ENCODE peak calls at places on chromosome 3, in six cellular contexts. One of them, this sample, is unnamed.

GRCh38 chr3:71582612-71583568 is 638 bp downstream of the FOXP1 start:
- DNase-seq in iPS DF 6.9: no peak
- DNase-seq in transverse colon: peak; percentile 85
- DNase-seq in naive thymus-derived CD4-positive, alpha-beta T cell: peak; percentile 58
- DNase-seq in A673: peak; percentile 58
- DNase-seq in cardiac muscle cell: peak; percentile 88
- DNase-seq in this sample: peak; percentile 84

GRCh38 chr3:135851201-135852061 is 114.1 kb upstream of the PPP2R3A start:
- DNase-seq in iPS DF 6.9: no peak
- DNase-seq in transverse colon: no peak
- DNase-seq in naive thymus-derived CD4-positive, alpha-beta T cell: no peak
- DNase-seq in A673: no peak
- DNase-seq in cardiac muscle cell: no peak
- DNase-seq in this sample: no peak

GRCh38 chr3:177597325-177598109 is 400.2 kb upstream of the TBL1XR1 start:
- DNase-seq in iPS DF 6.9: no peak
- DNase-seq in transverse colon: no peak
- DNase-seq in naive thymus-derived CD4-positive, alpha-beta T cell: peak; percentile 65
- DNase-seq in A673: peak; percentile 85
- DNase-seq in cardiac muscle cell: peak; percentile 17
- DNase-seq in this sample: no peak

GRCh38 chr3:128969993-128970740 is 23.7 kb downstream of the CFAP92 start:
- DNase-seq in iPS DF 6.9: no peak
- DNase-seq in transverse colon: peak; percentile 35
- DNase-seq in naive thymus-derived CD4-positive, alpha-beta T cell: peak; percentile 64
- DNase-seq in A673: peak; percentile 69
- DNase-seq in cardiac muscle cell: peak; percentile 62
- DNase-seq in this sample: no peak

GRCh38 chr3:70281663-70282062 is 30.8 kb downstream of the MDFIC2 start:
- DNase-seq in iPS DF 6.9: no peak
- DNase-seq in transverse colon: no peak
- DNase-seq in naive thymus-derived CD4-positive, alpha-beta T cell: no peak
- DNase-seq in A673: no peak
- DNase-seq in cardiac muscle cell: no peak
- DNase-seq in this sample: no peak

GRCh38 chr3:187717572-187717971 is 15.2 kb upstream of the RTP2 start:
- DNase-seq in iPS DF 6.9: no peak
- DNase-seq in transverse colon: no peak
- DNase-seq in naive thymus-derived CD4-positive, alpha-beta T cell: no peak
- DNase-seq in A673: no peak
- DNase-seq in cardiac muscle cell: no peak
- DNase-seq in this sample: no peak

GRCh38 chr3:134211797-134212196 is 38.9 kb downstream of the RYK start:
- DNase-seq in iPS DF 6.9: no peak
- DNase-seq in transverse colon: no peak
- DNase-seq in naive thymus-derived CD4-positive, alpha-beta T cell: no peak
- DNase-seq in A673: peak; percentile 52
- DNase-seq in cardiac muscle cell: peak; percentile 81
- DNase-seq in this sample: no peak

GRCh38 chr3:51679318-51679717 is 8.3 kb downstream of the TEX264 start:
- DNase-seq in iPS DF 6.9: no peak
- DNase-seq in transverse colon: no peak
- DNase-seq in naive thymus-derived CD4-positive, alpha-beta T cell: no peak
- DNase-seq in A673: no peak
- DNase-seq in cardiac muscle cell: no peak
- DNase-seq in this sample: peak; percentile 19

GRCh38 chr3:195704433-195704999 is 16.3 kb upstream of the MUC20 start:
- DNase-seq in iPS DF 6.9: no peak
- DNase-seq in transverse colon: no peak
- DNase-seq in naive thymus-derived CD4-positive, alpha-beta T cell: no peak
- DNase-seq in A673: no peak
- DNase-seq in cardiac muscle cell: no peak
- DNase-seq in this sample: no peak

GRCh38 chr3:71896751-71897150 is 111.8 kb upstream of the PROK2 start:
- DNase-seq in iPS DF 6.9: no peak
- DNase-seq in transverse colon: no peak
- DNase-seq in naive thymus-derived CD4-positive, alpha-beta T cell: no peak
- DNase-seq in A673: no peak
- DNase-seq in cardiac muscle cell: no peak
- DNase-seq in this sample: no peak

GRCh38 chr3:634511-634910 is 437.9 kb downstream of the CHL1 start:
- DNase-seq in iPS DF 6.9: no peak
- DNase-seq in transverse colon: no peak
- DNase-seq in naive thymus-derived CD4-positive, alpha-beta T cell: no peak
- DNase-seq in A673: no peak
- DNase-seq in cardiac muscle cell: no peak
- DNase-seq in this sample: no peak

GRCh38 chr3:130442284-130442683 is 74.7 kb upstream of the COL6A6 start:
- DNase-seq in iPS DF 6.9: peak; percentile 18
- DNase-seq in transverse colon: no peak
- DNase-seq in naive thymus-derived CD4-positive, alpha-beta T cell: no peak
- DNase-seq in A673: peak; percentile 71
- DNase-seq in cardiac muscle cell: no peak
- DNase-seq in this sample: no peak

GRCh38 chr3:53180305-53181023 is 19.5 kb downstream of the PRKCD start:
- DNase-seq in iPS DF 6.9: no peak
- DNase-seq in transverse colon: peak; percentile 60
- DNase-seq in naive thymus-derived CD4-positive, alpha-beta T cell: no peak
- DNase-seq in A673: no peak
- DNase-seq in cardiac muscle cell: no peak
- DNase-seq in this sample: no peak

GRCh38 chr3:189824629-189825312 is 193.6 kb downstream of the TP63 start:
- DNase-seq in iPS DF 6.9: no peak
- DNase-seq in transverse colon: no peak
- DNase-seq in naive thymus-derived CD4-positive, alpha-beta T cell: no peak
- DNase-seq in A673: peak; percentile 59
- DNase-seq in cardiac muscle cell: no peak
- DNase-seq in this sample: no peak

GRCh38 chr3:128456776-128457715 is 9.6 kb downstream of the DNAJB8 start:
- DNase-seq in iPS DF 6.9: no peak
- DNase-seq in transverse colon: no peak
- DNase-seq in naive thymus-derived CD4-positive, alpha-beta T cell: no peak
- DNase-seq in A673: no peak
- DNase-seq in cardiac muscle cell: no peak
- DNase-seq in this sample: no peak

GRCh38 chr3:97882975-97883598 is 61.3 kb downstream of the CRYBG3 start:
- DNase-seq in iPS DF 6.9: no peak
- DNase-seq in transverse colon: no peak
- DNase-seq in naive thymus-derived CD4-positive, alpha-beta T cell: peak; percentile 4
- DNase-seq in A673: peak; percentile 39
- DNase-seq in cardiac muscle cell: no peak
- DNase-seq in this sample: no peak

GRCh38 chr3:119751423-119751822 is 30.5 kb upstream of the NR1I2 start:
- DNase-seq in iPS DF 6.9: no peak
- DNase-seq in transverse colon: no peak
- DNase-seq in naive thymus-derived CD4-positive, alpha-beta T cell: no peak
- DNase-seq in A673: no peak
- DNase-seq in cardiac muscle cell: no peak
- DNase-seq in this sample: no peak

GRCh38 chr3:71921036-71921435 is 136.1 kb upstream of the PROK2 start:
- DNase-seq in iPS DF 6.9: no peak
- DNase-seq in transverse colon: no peak
- DNase-seq in naive thymus-derived CD4-positive, alpha-beta T cell: no peak
- DNase-seq in A673: no peak
- DNase-seq in cardiac muscle cell: no peak
- DNase-seq in this sample: no peak

GRCh38 chr3:191321019-191321767 is 8.0 kb upstream of the CCDC50 start:
- DNase-seq in iPS DF 6.9: no peak
- DNase-seq in transverse colon: no peak
- DNase-seq in naive thymus-derived CD4-positive, alpha-beta T cell: no peak
- DNase-seq in A673: no peak
- DNase-seq in cardiac muscle cell: no peak
- DNase-seq in this sample: no peak

GRCh38 chr3:105829229-105829628 is 39.6 kb downstream of the CBLB start:
- DNase-seq in iPS DF 6.9: no peak
- DNase-seq in transverse colon: no peak
- DNase-seq in naive thymus-derived CD4-positive, alpha-beta T cell: no peak
- DNase-seq in A673: no peak
- DNase-seq in cardiac muscle cell: no peak
- DNase-seq in this sample: no peak

GRCh38 chr3:195385526-195385925 is 57.3 kb downstream of the ACAP2 start:
- DNase-seq in iPS DF 6.9: no peak
- DNase-seq in transverse colon: no peak
- DNase-seq in naive thymus-derived CD4-positive, alpha-beta T cell: no peak
- DNase-seq in A673: peak; percentile 23
- DNase-seq in cardiac muscle cell: peak; percentile 38
- DNase-seq in this sample: no peak

GRCh38 chr3:154229217-154229590 is 95.1 kb downstream of the DHX36 start:
- DNase-seq in iPS DF 6.9: no peak
- DNase-seq in transverse colon: no peak
- DNase-seq in naive thymus-derived CD4-positive, alpha-beta T cell: no peak
- DNase-seq in A673: no peak
- DNase-seq in cardiac muscle cell: no peak
- DNase-seq in this sample: no peak

GRCh38 chr3:100650651-100651611 is 41.5 kb downstream of the ADGRG7 start:
- DNase-seq in iPS DF 6.9: no peak
- DNase-seq in transverse colon: no peak
- DNase-seq in naive thymus-derived CD4-positive, alpha-beta T cell: peak; percentile 24
- DNase-seq in A673: peak; percentile 59
- DNase-seq in cardiac muscle cell: no peak
- DNase-seq in this sample: no peak

GRCh38 chr3:23405081-23405480 is 202.0 kb downstream of the UBE2E2 start:
- DNase-seq in iPS DF 6.9: no peak
- DNase-seq in transverse colon: no peak
- DNase-seq in naive thymus-derived CD4-positive, alpha-beta T cell: no peak
- DNase-seq in A673: no peak
- DNase-seq in cardiac muscle cell: no peak
- DNase-seq in this sample: no peak

GRCh38 chr3:53531749-53532148 is 37.3 kb downstream of the CACNA1D start:
- DNase-seq in iPS DF 6.9: no peak
- DNase-seq in transverse colon: no peak
- DNase-seq in naive thymus-derived CD4-positive, alpha-beta T cell: no peak
- DNase-seq in A673: no peak
- DNase-seq in cardiac muscle cell: no peak
- DNase-seq in this sample: no peak

GRCh38 chr3:23330568-23330967 is 127.4 kb downstream of the UBE2E2 start:
- DNase-seq in iPS DF 6.9: no peak
- DNase-seq in transverse colon: no peak
- DNase-seq in naive thymus-derived CD4-positive, alpha-beta T cell: no peak
- DNase-seq in A673: no peak
- DNase-seq in cardiac muscle cell: no peak
- DNase-seq in this sample: no peak

GRCh38 chr3:15579071-15579470 is 22.3 kb downstream of the HACL1 start:
- DNase-seq in iPS DF 6.9: no peak
- DNase-seq in transverse colon: no peak
- DNase-seq in naive thymus-derived CD4-positive, alpha-beta T cell: no peak
- DNase-seq in A673: no peak
- DNase-seq in cardiac muscle cell: no peak
- DNase-seq in this sample: no peak

GRCh38 chr3:148004331-148004730 is 595.2 kb downstream of the ZIC1 start:
- DNase-seq in iPS DF 6.9: no peak
- DNase-seq in transverse colon: no peak
- DNase-seq in naive thymus-derived CD4-positive, alpha-beta T cell: no peak
- DNase-seq in A673: no peak
- DNase-seq in cardiac muscle cell: no peak
- DNase-seq in this sample: no peak

GRCh38 chr3:71662056-71662455 is 63.1 kb downstream of the EIF4E3 start:
- DNase-seq in iPS DF 6.9: no peak
- DNase-seq in transverse colon: no peak
- DNase-seq in naive thymus-derived CD4-positive, alpha-beta T cell: no peak
- DNase-seq in A673: no peak
- DNase-seq in cardiac muscle cell: no peak
- DNase-seq in this sample: no peak

GRCh38 chr3:30553641-30554316 is 52.6 kb upstream of the TGFBR2 start:
- DNase-seq in iPS DF 6.9: no peak
- DNase-seq in transverse colon: no peak
- DNase-seq in naive thymus-derived CD4-positive, alpha-beta T cell: no peak
- DNase-seq in A673: no peak
- DNase-seq in cardiac muscle cell: no peak
- DNase-seq in this sample: no peak

GRCh38 chr3:30550246-30550645 is 56.2 kb upstream of the TGFBR2 start:
- DNase-seq in iPS DF 6.9: no peak
- DNase-seq in transverse colon: no peak
- DNase-seq in naive thymus-derived CD4-positive, alpha-beta T cell: no peak
- DNase-seq in A673: no peak
- DNase-seq in cardiac muscle cell: no peak
- DNase-seq in this sample: no peak

GRCh38 chr3:30551927-30552326 is 54.5 kb upstream of the TGFBR2 start:
- DNase-seq in iPS DF 6.9: no peak
- DNase-seq in transverse colon: no peak
- DNase-seq in naive thymus-derived CD4-positive, alpha-beta T cell: no peak
- DNase-seq in A673: no peak
- DNase-seq in cardiac muscle cell: no peak
- DNase-seq in this sample: no peak

GRCh38 chr3:30549600-30549999 is 56.8 kb upstream of the TGFBR2 start:
- DNase-seq in iPS DF 6.9: peak; percentile 83
- DNase-seq in transverse colon: no peak
- DNase-seq in naive thymus-derived CD4-positive, alpha-beta T cell: no peak
- DNase-seq in A673: peak; percentile 89
- DNase-seq in cardiac muscle cell: no peak
- DNase-seq in this sample: no peak

GRCh38 chr3:30551266-30551665 is 55.1 kb upstream of the TGFBR2 start:
- DNase-seq in iPS DF 6.9: no peak
- DNase-seq in transverse colon: no peak
- DNase-seq in naive thymus-derived CD4-positive, alpha-beta T cell: no peak
- DNase-seq in A673: no peak
- DNase-seq in cardiac muscle cell: no peak
- DNase-seq in this sample: no peak
- H3K27ac ChIP-seq in iPS DF 6.9: no peak overlapping the region
- H3K27ac ChIP-seq in transverse colon: no peak overlapping the region
- H3K27ac ChIP-seq in naive thymus-derived CD4-positive, alpha-beta T cell: no peak overlapping the region
- H3K27ac ChIP-seq in A673: no peak overlapping the region
- H3K27ac ChIP-seq in cardiac muscle cell: no peak overlapping the region
- H3K27ac ChIP-seq in this sample: no peak overlapping the region

GRCh38 chr3:152377184-152377570 is 108.4 kb downstream of the MBNL1 start:
- DNase-seq in iPS DF 6.9: no peak
- DNase-seq in transverse colon: no peak
- DNase-seq in naive thymus-derived CD4-positive, alpha-beta T cell: no peak
- DNase-seq in A673: no peak
- DNase-seq in cardiac muscle cell: no peak
- DNase-seq in this sample: no peak
- H3K36me3 ChIP-seq in iPS DF 6.9: no peaks in the 10 kb centered on the region
- H3K36me3 ChIP-seq in transverse colon: no peaks in the 10 kb centered on the region
- H3K36me3 ChIP-seq in naive thymus-derived CD4-positive, alpha-beta T cell: peaks cover 3% of the 10 kb centered on the region
- H3K36me3 ChIP-seq in A673: no peaks in the 10 kb centered on the region
- H3K36me3 ChIP-seq in cardiac muscle cell: no peaks in the 10 kb centered on the region
- H3K36me3 ChIP-seq in this sample: no peaks in the 10 kb centered on the region

GRCh38 chr3:26090589-26090988 is 300.7 kb downstream of the OXSM start:
- DNase-seq in iPS DF 6.9: no peak
- DNase-seq in transverse colon: no peak
- DNase-seq in naive thymus-derived CD4-positive, alpha-beta T cell: no peak
- DNase-seq in A673: no peak
- DNase-seq in cardiac muscle cell: no peak
- DNase-seq in this sample: no peak
- H3K9me3 ChIP-seq in iPS DF 6.9: no peaks in the 10 kb centered on the region
- H3K9me3 ChIP-seq in transverse colon: peaks cover 21% of the 10 kb centered on the region
- H3K9me3 ChIP-seq in naive thymus-derived CD4-positive, alpha-beta T cell: peaks cover 10% of the 10 kb centered on the region
- H3K9me3 ChIP-seq in A673: peaks cover 20% of the 10 kb centered on the region
- H3K9me3 ChIP-seq in cardiac muscle cell: no peaks in the 10 kb centered on the region
- H3K9me3 ChIP-seq in this sample: no peaks in the 10 kb centered on the region

GRCh38 chr3:66606868-66607267 is 106.0 kb upstream of the LRIG1 start:
- DNase-seq in iPS DF 6.9: no peak
- DNase-seq in transverse colon: no peak
- DNase-seq in naive thymus-derived CD4-positive, alpha-beta T cell: no peak
- DNase-seq in A673: no peak
- DNase-seq in cardiac muscle cell: no peak
- DNase-seq in this sample: no peak
- H3K27ac ChIP-seq in iPS DF 6.9: no peak overlapping the region
- H3K27ac ChIP-seq in transverse colon: no peak overlapping the region
- H3K27ac ChIP-seq in naive thymus-derived CD4-positive, alpha-beta T cell: no peak overlapping the region
- H3K27ac ChIP-seq in A673: no peak overlapping the region
- H3K27ac ChIP-seq in cardiac muscle cell: no peak overlapping the region
- H3K27ac ChIP-seq in this sample: no peak overlapping the region

GRCh38 chr3:183943739-183944138 is 59.1 kb upstream of the PARL start:
- DNase-seq in iPS DF 6.9: no peak
- DNase-seq in transverse colon: no peak
- DNase-seq in naive thymus-derived CD4-positive, alpha-beta T cell: no peak
- DNase-seq in A673: no peak
- DNase-seq in cardiac muscle cell: no peak
- DNase-seq in this sample: no peak
- H3K36me3 ChIP-seq in iPS DF 6.9: peaks cover 4% of the 10 kb centered on the region
- H3K36me3 ChIP-seq in transverse colon: no peaks in the 10 kb centered on the region
- H3K36me3 ChIP-seq in naive thymus-derived CD4-positive, alpha-beta T cell: no peaks in the 10 kb centered on the region
- H3K36me3 ChIP-seq in A673: no peaks in the 10 kb centered on the region
- H3K36me3 ChIP-seq in cardiac muscle cell: peaks cover 72% of the 10 kb centered on the region
- H3K36me3 ChIP-seq in this sample: no peaks in the 10 kb centered on the region

This sample was measured in right lobe of liver.